ENCODE peak calls at places on chromosomes 5 and 9, in six cellular contexts. One of them, this sample, is unnamed.

GRCh38 chr5:76701298-76701697 is 14.6 kb upstream of the F2R start:
- DNase-seq in colonic mucosa: no peak
- DNase-seq in dorsolateral prefrontal cortex: no peak
- DNase-seq in tibial nerve: peak; percentile 83
- DNase-seq in effector memory CD4-positive, alpha-beta T cell: no peak
- DNase-seq in body of pancreas: no peak
- DNase-seq in this sample: no peak

GRCh38 chr9:123169926-123170325 is 98.5 kb downstream of the STRBP start:
- DNase-seq in colonic mucosa: no peak
- DNase-seq in dorsolateral prefrontal cortex: no peak
- DNase-seq in tibial nerve: no peak
- DNase-seq in effector memory CD4-positive, alpha-beta T cell: no peak
- DNase-seq in body of pancreas: no peak
- DNase-seq in this sample: no peak

GRCh38 chr5:2021484-2022176 is 138.9 kb upstream of the IRX4 start:
- DNase-seq in colonic mucosa: no peak
- DNase-seq in dorsolateral prefrontal cortex: no peak
- DNase-seq in tibial nerve: no peak
- DNase-seq in effector memory CD4-positive, alpha-beta T cell: no peak
- DNase-seq in body of pancreas: no peak
- DNase-seq in this sample: no peak

GRCh38 chr9:90523953-90524352 is 118.7 kb downstream of the DIRAS2 start:
- DNase-seq in colonic mucosa: peak; percentile 35
- DNase-seq in dorsolateral prefrontal cortex: no peak
- DNase-seq in tibial nerve: no peak
- DNase-seq in effector memory CD4-positive, alpha-beta T cell: no peak
- DNase-seq in body of pancreas: no peak
- DNase-seq in this sample: no peak

GRCh38 chr5:123428521-123429220 is 5.5 kb upstream of the CEP120 start:
- DNase-seq in colonic mucosa: no peak
- DNase-seq in dorsolateral prefrontal cortex: no peak
- DNase-seq in tibial nerve: no peak
- DNase-seq in effector memory CD4-positive, alpha-beta T cell: no peak
- DNase-seq in body of pancreas: peak; percentile 83
- DNase-seq in this sample: no peak

GRCh38 chr9:101369286-101369685 is 15.5 kb downstream of the BAAT start:
- DNase-seq in colonic mucosa: no peak
- DNase-seq in dorsolateral prefrontal cortex: no peak
- DNase-seq in tibial nerve: no peak
- DNase-seq in effector memory CD4-positive, alpha-beta T cell: no peak
- DNase-seq in body of pancreas: no peak
- DNase-seq in this sample: no peak

GRCh38 chr9:124454791-124455443 is 4.7 kb downstream of the ADGRD2 start:
- DNase-seq in colonic mucosa: no peak
- DNase-seq in dorsolateral prefrontal cortex: no peak
- DNase-seq in tibial nerve: no peak
- DNase-seq in effector memory CD4-positive, alpha-beta T cell: no peak
- DNase-seq in body of pancreas: no peak
- DNase-seq in this sample: no peak

GRCh38 chr9:113580954-113581311 is 117.4 kb downstream of the RGS3 start:
- DNase-seq in colonic mucosa: no peak
- DNase-seq in dorsolateral prefrontal cortex: no peak
- DNase-seq in tibial nerve: no peak
- DNase-seq in effector memory CD4-positive, alpha-beta T cell: no peak
- DNase-seq in body of pancreas: no peak
- DNase-seq in this sample: no peak

GRCh38 chr9:137493163-137494103 is 34.3 kb upstream of the NSMF start:
- DNase-seq in colonic mucosa: no peak
- DNase-seq in dorsolateral prefrontal cortex: no peak
- DNase-seq in tibial nerve: no peak
- DNase-seq in effector memory CD4-positive, alpha-beta T cell: no peak
- DNase-seq in body of pancreas: no peak
- DNase-seq in this sample: no peak

GRCh38 chr9:124658165-124659017 is 112.7 kb downstream of the NR6A1 start:
- DNase-seq in colonic mucosa: peak; percentile 82
- DNase-seq in dorsolateral prefrontal cortex: peak; percentile 78
- DNase-seq in tibial nerve: peak; percentile 31
- DNase-seq in effector memory CD4-positive, alpha-beta T cell: no peak
- DNase-seq in body of pancreas: peak; percentile 85
- DNase-seq in this sample: peak; percentile 35

GRCh38 chr9:37002036-37002412 is 32.0 kb downstream of the PAX5 start:
- DNase-seq in colonic mucosa: no peak
- DNase-seq in dorsolateral prefrontal cortex: no peak
- DNase-seq in tibial nerve: no peak
- DNase-seq in effector memory CD4-positive, alpha-beta T cell: no peak
- DNase-seq in body of pancreas: no peak
- DNase-seq in this sample: no peak

GRCh38 chr9:128627906-128628305 is 28.7 kb downstream of the DYNC2I2 start:
- DNase-seq in colonic mucosa: no peak
- DNase-seq in dorsolateral prefrontal cortex: no peak
- DNase-seq in tibial nerve: no peak
- DNase-seq in effector memory CD4-positive, alpha-beta T cell: no peak
- DNase-seq in body of pancreas: no peak
- DNase-seq in this sample: no peak

GRCh38 chr5:79562351-79563246 is 48.7 kb upstream of the HOMER1 start:
- DNase-seq in colonic mucosa: no peak
- DNase-seq in dorsolateral prefrontal cortex: no peak
- DNase-seq in tibial nerve: no peak
- DNase-seq in effector memory CD4-positive, alpha-beta T cell: no peak
- DNase-seq in body of pancreas: no peak
- DNase-seq in this sample: no peak

GRCh38 chr5:135310328-135310989 is 88.6 kb downstream of the MACROH2A1 start:
- DNase-seq in colonic mucosa: no peak
- DNase-seq in dorsolateral prefrontal cortex: no peak
- DNase-seq in tibial nerve: no peak
- DNase-seq in effector memory CD4-positive, alpha-beta T cell: no peak
- DNase-seq in body of pancreas: no peak
- DNase-seq in this sample: no peak

GRCh38 chr9:108104991-108105390 is 615.4 kb upstream of the KLF4 start:
- DNase-seq in colonic mucosa: no peak
- DNase-seq in dorsolateral prefrontal cortex: no peak
- DNase-seq in tibial nerve: no peak
- DNase-seq in effector memory CD4-positive, alpha-beta T cell: no peak
- DNase-seq in body of pancreas: no peak
- DNase-seq in this sample: no peak

GRCh38 chr9:131419029-131419614 is 25.2 kb downstream of the PRRC2B start:
- DNase-seq in colonic mucosa: no peak
- DNase-seq in dorsolateral prefrontal cortex: no peak
- DNase-seq in tibial nerve: no peak
- DNase-seq in effector memory CD4-positive, alpha-beta T cell: no peak
- DNase-seq in body of pancreas: no peak
- DNase-seq in this sample: no peak

GRCh38 chr9:93224591-93224990 is 40.7 kb downstream of the WNK2 start:
- DNase-seq in colonic mucosa: no peak
- DNase-seq in dorsolateral prefrontal cortex: no peak
- DNase-seq in tibial nerve: no peak
- DNase-seq in effector memory CD4-positive, alpha-beta T cell: no peak
- DNase-seq in body of pancreas: peak; percentile 43
- DNase-seq in this sample: no peak

GRCh38 chr5:59186623-59187022 is 603.7 kb downstream of the RAB3C start:
- DNase-seq in colonic mucosa: no peak
- DNase-seq in dorsolateral prefrontal cortex: no peak
- DNase-seq in tibial nerve: no peak
- DNase-seq in effector memory CD4-positive, alpha-beta T cell: no peak
- DNase-seq in body of pancreas: no peak
- DNase-seq in this sample: no peak

GRCh38 chr5:170296935-170297588 is 515 bp downstream of the LCP2 start:
- DNase-seq in colonic mucosa: no peak
- DNase-seq in dorsolateral prefrontal cortex: no peak
- DNase-seq in tibial nerve: no peak
- DNase-seq in effector memory CD4-positive, alpha-beta T cell: no peak
- DNase-seq in body of pancreas: no peak
- DNase-seq in this sample: no peak

GRCh38 chr5:73496984-73497457 is 1.2 kb upstream of the BTF3 start:
- DNase-seq in colonic mucosa: no peak
- DNase-seq in dorsolateral prefrontal cortex: no peak
- DNase-seq in tibial nerve: no peak
- DNase-seq in effector memory CD4-positive, alpha-beta T cell: no peak
- DNase-seq in body of pancreas: no peak
- DNase-seq in this sample: no peak

GRCh38 chr9:121324755-121325154 is 45.3 kb downstream of the STOM start:
- DNase-seq in colonic mucosa: no peak
- DNase-seq in dorsolateral prefrontal cortex: no peak
- DNase-seq in tibial nerve: no peak
- DNase-seq in effector memory CD4-positive, alpha-beta T cell: no peak
- DNase-seq in body of pancreas: no peak
- DNase-seq in this sample: no peak

DNA sequence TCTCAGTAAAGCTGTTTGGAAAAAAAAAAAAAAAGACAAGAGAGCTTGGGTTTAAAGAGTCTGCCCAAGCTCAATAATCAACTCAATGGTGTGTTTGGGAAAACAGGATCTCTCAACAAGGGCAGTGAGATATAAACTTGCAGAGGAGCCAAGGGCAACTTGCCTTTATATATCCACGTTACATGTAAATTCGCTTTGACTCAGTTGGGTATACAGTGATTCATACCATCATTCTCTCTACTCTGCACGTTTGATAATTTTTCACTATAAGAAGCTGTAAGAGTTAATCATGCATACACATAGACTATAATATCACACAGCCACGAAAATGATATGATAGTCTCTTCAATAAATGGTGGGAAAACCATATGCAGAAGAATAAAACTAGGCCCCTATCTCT is 24.9 kb downstream of the ADAM19 start:
- DNase-seq in colonic mucosa: no peak
- DNase-seq in dorsolateral prefrontal cortex: no peak
- DNase-seq in tibial nerve: no peak
- DNase-seq in effector memory CD4-positive, alpha-beta T cell: no peak
- DNase-seq in body of pancreas: no peak
- DNase-seq in this sample: no peak
- H3K27ac ChIP-seq in colonic mucosa: no peak overlapping the region
- H3K27ac ChIP-seq in dorsolateral prefrontal cortex: no peak overlapping the region
- H3K27ac ChIP-seq in tibial nerve: no peak overlapping the region
- H3K27ac ChIP-seq in effector memory CD4-positive, alpha-beta T cell: no peak overlapping the region
- H3K27ac ChIP-seq in body of pancreas: no peak overlapping the region
- H3K27ac ChIP-seq in this sample: no peak overlapping the region

GRCh38 chr9:14103115-14103514 is 210.8 kb downstream of the NFIB start:
- DNase-seq in colonic mucosa: no peak
- DNase-seq in dorsolateral prefrontal cortex: no peak
- DNase-seq in tibial nerve: no peak
- DNase-seq in effector memory CD4-positive, alpha-beta T cell: no peak
- DNase-seq in body of pancreas: no peak
- DNase-seq in this sample: no peak
- H3K27ac ChIP-seq in colonic mucosa: no peak overlapping the region
- H3K27ac ChIP-seq in dorsolateral prefrontal cortex: no peak overlapping the region
- H3K27ac ChIP-seq in tibial nerve: no peak overlapping the region
- H3K27ac ChIP-seq in effector memory CD4-positive, alpha-beta T cell: no peak overlapping the region
- H3K27ac ChIP-seq in body of pancreas: no peak overlapping the region
- H3K27ac ChIP-seq in this sample: no peak overlapping the region

GRCh38 chr5:74957029-74957781 is 91.0 kb upstream of the FAM169A start:
- DNase-seq in colonic mucosa: no peak
- DNase-seq in dorsolateral prefrontal cortex: no peak
- DNase-seq in tibial nerve: no peak
- DNase-seq in effector memory CD4-positive, alpha-beta T cell: no peak
- DNase-seq in body of pancreas: no peak
- DNase-seq in this sample: no peak
- H3K27ac ChIP-seq in colonic mucosa: no peak overlapping the region
- H3K27ac ChIP-seq in dorsolateral prefrontal cortex: no peak overlapping the region
- H3K27ac ChIP-seq in tibial nerve: no peak overlapping the region
- H3K27ac ChIP-seq in effector memory CD4-positive, alpha-beta T cell: no peak overlapping the region
- H3K27ac ChIP-seq in body of pancreas: no peak overlapping the region
- H3K27ac ChIP-seq in this sample: no peak overlapping the region

DNA sequence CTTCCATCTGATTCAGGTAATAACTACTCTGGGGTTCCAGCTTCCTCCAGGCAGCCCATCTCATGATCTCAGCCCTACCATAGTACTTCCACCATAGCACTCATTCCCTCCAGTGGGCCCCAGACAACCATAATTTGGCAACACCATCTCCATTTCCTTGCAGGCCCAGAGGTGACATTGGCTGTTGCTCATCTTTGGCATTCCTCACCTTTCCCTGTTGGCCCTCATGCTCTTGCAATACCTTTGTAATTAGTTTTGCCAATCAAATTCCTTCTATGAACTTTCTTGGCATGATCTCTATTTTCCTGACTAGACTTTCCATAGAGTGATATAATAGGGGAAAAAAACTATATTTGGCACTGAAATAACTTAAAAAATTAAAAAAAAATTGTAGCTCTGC is 60.1 kb downstream of the TAF11L14 start:
- DNase-seq in colonic mucosa: no peak
- DNase-seq in dorsolateral prefrontal cortex: no peak
- DNase-seq in tibial nerve: no peak
- DNase-seq in effector memory CD4-positive, alpha-beta T cell: no peak
- DNase-seq in body of pancreas: no peak
- DNase-seq in this sample: no peak
- H3K27ac ChIP-seq in colonic mucosa: no peak overlapping the region
- H3K27ac ChIP-seq in dorsolateral prefrontal cortex: no peak overlapping the region
- H3K27ac ChIP-seq in tibial nerve: no peak overlapping the region
- H3K27ac ChIP-seq in effector memory CD4-positive, alpha-beta T cell: no peak overlapping the region
- H3K27ac ChIP-seq in body of pancreas: no peak overlapping the region
- H3K27ac ChIP-seq in this sample: no peak overlapping the region

DNA sequence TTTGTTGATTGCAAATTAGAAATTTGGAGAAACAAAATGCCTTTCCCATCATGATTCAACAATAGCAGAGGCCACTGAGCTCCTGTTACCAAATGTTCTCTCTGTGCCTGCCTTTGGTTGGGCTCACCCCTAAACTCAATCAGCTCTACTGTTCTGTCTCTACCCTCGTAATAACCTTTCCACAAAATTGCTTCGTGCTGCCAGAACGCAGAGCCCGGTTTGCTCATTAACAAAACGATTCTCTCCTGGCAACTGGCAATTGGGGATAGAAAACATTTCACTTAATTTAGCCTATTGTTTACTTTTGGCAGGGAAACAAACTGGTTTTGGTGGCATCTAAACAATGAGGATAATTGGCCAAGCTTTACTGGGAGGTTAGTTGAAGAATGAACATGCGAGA is 56.7 kb downstream of the SLC28A3 start:
- DNase-seq in colonic mucosa: no peak
- DNase-seq in dorsolateral prefrontal cortex: no peak
- DNase-seq in tibial nerve: no peak
- DNase-seq in effector memory CD4-positive, alpha-beta T cell: no peak
- DNase-seq in body of pancreas: no peak
- DNase-seq in this sample: peak; percentile 12
- H3K27ac ChIP-seq in colonic mucosa: no peak overlapping the region
- H3K27ac ChIP-seq in dorsolateral prefrontal cortex: no peak overlapping the region
- H3K27ac ChIP-seq in tibial nerve: no peak overlapping the region
- H3K27ac ChIP-seq in effector memory CD4-positive, alpha-beta T cell: no peak overlapping the region
- H3K27ac ChIP-seq in body of pancreas: no peak overlapping the region
- H3K27ac ChIP-seq in this sample: peak overlapping the region; percentile 83

This sample was measured in caudate nucleus.